ENCODE peak calls at places on chromosomes 16 and 17, in four cellular contexts. One of them, this sample, is unnamed.

GRCh38 chr16:6427621-6428020 is 905.0 kb upstream of the RBFOX1 start:
- DNase-seq in IMR-90: no peak
- DNase-seq in K562: no peak
- DNase-seq in SK-N-SH: no peak
- DNase-seq in this sample: no peak

GRCh38 chr16:26599786-26600107 is 467.0 kb upstream of the C16orf82 start:
- DNase-seq in IMR-90: no peak
- DNase-seq in K562: no peak
- DNase-seq in SK-N-SH: no peak
- DNase-seq in this sample: no peak

GRCh38 chr16:24471616-24472015 is 67.8 kb upstream of the RBBP6 start:
- DNase-seq in IMR-90: no peak
- DNase-seq in K562: no peak
- DNase-seq in SK-N-SH: no peak
- DNase-seq in this sample: no peak

GRCh38 chr16:67185003-67185865 is 1.5 kb upstream of the MATCAP1 start:
- DNase-seq in IMR-90: peak; percentile 91
- DNase-seq in K562: peak; percentile 94
- DNase-seq in SK-N-SH: peak; percentile 73
- DNase-seq in this sample: peak; percentile 73

GRCh38 chr16:29915590-29916247 is 10.3 kb downstream of the KCTD13 start:
- DNase-seq in IMR-90: peak; percentile 70
- DNase-seq in K562: no peak
- DNase-seq in SK-N-SH: no peak
- DNase-seq in this sample: peak; percentile 37

GRCh38 chr16:371729-372521 is 1.6 kb upstream of the MRPL28 start:
- DNase-seq in IMR-90: no peak
- DNase-seq in K562: no peak
- DNase-seq in SK-N-SH: no peak
- DNase-seq in this sample: no peak

GRCh38 chr17:63458478-63458877 is 12.4 kb upstream of the CYB561 start:
- DNase-seq in IMR-90: no peak
- DNase-seq in K562: no peak
- DNase-seq in SK-N-SH: peak; percentile 13
- DNase-seq in this sample: no peak

GRCh38 chr16:17026600-17027242 is 444.0 kb downstream of the XYLT1 start:
- DNase-seq in IMR-90: no peak
- DNase-seq in K562: no peak
- DNase-seq in SK-N-SH: no peak
- DNase-seq in this sample: no peak

GRCh38 chr17:22506231-22506630 is 813.9 kb downstream of the KCNJ18 start:
- DNase-seq in IMR-90: no peak
- DNase-seq in K562: no peak
- DNase-seq in SK-N-SH: no peak
- DNase-seq in this sample: no peak

GRCh38 chr17:57424273-57424672 is 167.9 kb downstream of the MSI2 start:
- DNase-seq in IMR-90: no peak
- DNase-seq in K562: no peak
- DNase-seq in SK-N-SH: no peak
- DNase-seq in this sample: no peak

GRCh38 chr16:57471852-57472664 is 9.6 kb downstream of the POLR2C start:
- DNase-seq in IMR-90: no peak
- DNase-seq in K562: no peak
- DNase-seq in SK-N-SH: peak; percentile 77
- DNase-seq in this sample: peak; percentile 93

GRCh38 chr16:22948603-22949368 is 134.8 kb downstream of the HS3ST2 start:
- DNase-seq in IMR-90: peak; percentile 34
- DNase-seq in K562: peak; percentile 85
- DNase-seq in SK-N-SH: peak; percentile 77
- DNase-seq in this sample: peak; percentile 80

GRCh38 chr17:2972749-2973148 is 90.7 kb downstream of the OR1D5 start:
- DNase-seq in IMR-90: peak; percentile 42
- DNase-seq in K562: no peak
- DNase-seq in SK-N-SH: no peak
- DNase-seq in this sample: peak; percentile 75

GRCh38 chr17:42944211-42944610 is 20.0 kb downstream of the AARSD1 start:
- DNase-seq in IMR-90: peak; percentile 40
- DNase-seq in K562: no peak
- DNase-seq in SK-N-SH: no peak
- DNase-seq in this sample: no peak

GRCh38 chr17:20210614-20211013 is 201.5 kb downstream of the SPECC1 start:
- DNase-seq in IMR-90: no peak
- DNase-seq in K562: no peak
- DNase-seq in SK-N-SH: no peak
- DNase-seq in this sample: no peak

GRCh38 chr17:4708436-4708835 is 2.0 kb upstream of the ARRB2 start:
- DNase-seq in IMR-90: no peak
- DNase-seq in K562: peak; percentile 38
- DNase-seq in SK-N-SH: no peak
- DNase-seq in this sample: peak; percentile 60

GRCh38 chr16:57825298-57826039 is 23.2 kb upstream of the KIFC3 start:
- DNase-seq in IMR-90: no peak
- DNase-seq in K562: no peak
- DNase-seq in SK-N-SH: no peak
- DNase-seq in this sample: no peak

GRCh38 chr16:53224932-53225533 is 170.2 kb downstream of the CHD9 start:
- DNase-seq in IMR-90: peak; percentile 22
- DNase-seq in K562: peak; percentile 81
- DNase-seq in SK-N-SH: no peak
- DNase-seq in this sample: no peak

GRCh38 chr17:43534909-43535308 is 11.2 kb downstream of the ETV4 start:
- DNase-seq in IMR-90: no peak
- DNase-seq in K562: peak; percentile 66
- DNase-seq in SK-N-SH: no peak
- DNase-seq in this sample: no peak

GRCh38 chr17:10754861-10755591 is 25.2 kb upstream of the TMEM220 start:
- DNase-seq in IMR-90: no peak
- DNase-seq in K562: no peak
- DNase-seq in SK-N-SH: no peak
- DNase-seq in this sample: no peak

GRCh38 chr17:65155622-65156021 is 18.5 kb downstream of the RGS9 start:
- DNase-seq in IMR-90: no peak
- DNase-seq in K562: no peak
- DNase-seq in SK-N-SH: no peak
- DNase-seq in this sample: no peak

GRCh38 chr17:37405955-37406634 is 541 bp downstream of the ACACA start:
- DNase-seq in IMR-90: no peak
- DNase-seq in K562: no peak
- DNase-seq in SK-N-SH: no peak
- DNase-seq in this sample: peak; percentile 22

GRCh38 chr16:5309946-5310611 is 212.5 kb upstream of the EEF2KMT start:
- DNase-seq in IMR-90: no peak
- DNase-seq in K562: no peak
- DNase-seq in SK-N-SH: no peak
- DNase-seq in this sample: no peak

GRCh38 chr17:16925461-16926060 is 46.4 kb downstream of the TNFRSF13B start:
- DNase-seq in IMR-90: no peak
- DNase-seq in K562: no peak
- DNase-seq in SK-N-SH: peak; percentile 17
- DNase-seq in this sample: no peak

GRCh38 chr16:61246592-61246991 is 789.6 kb downstream of the CDH8 start:
- DNase-seq in IMR-90: no peak
- DNase-seq in K562: no peak
- DNase-seq in SK-N-SH: no peak
- DNase-seq in this sample: no peak

GRCh38 chr16:86835981-86836380 is 257.6 kb downstream of the FOXL1 start:
- DNase-seq in IMR-90: no peak
- DNase-seq in K562: no peak
- DNase-seq in SK-N-SH: no peak
- DNase-seq in this sample: no peak

GRCh38 chr16:85162478-85163277 is 50.4 kb upstream of the CIBAR2 start:
- DNase-seq in IMR-90: peak; percentile 91
- DNase-seq in K562: no peak
- DNase-seq in SK-N-SH: peak; percentile 79
- DNase-seq in this sample: no peak

GRCh38 chr16:81625544-81626152 is 153.4 kb upstream of the PLCG2 start:
- DNase-seq in IMR-90: peak; percentile 43
- DNase-seq in K562: no peak
- DNase-seq in SK-N-SH: no peak
- DNase-seq in this sample: no peak

GRCh38 chr16:81627729-81628128 is 151.4 kb upstream of the PLCG2 start:
- DNase-seq in IMR-90: no peak
- DNase-seq in K562: no peak
- DNase-seq in SK-N-SH: no peak
- DNase-seq in this sample: no peak

GRCh38 chr16:81624718-81625543 is 154.2 kb upstream of the PLCG2 start:
- DNase-seq in IMR-90: no peak
- DNase-seq in K562: peak; percentile 94
- DNase-seq in SK-N-SH: no peak
- DNase-seq in this sample: no peak

GRCh38 chr16:81627024-81627423 is 152.1 kb upstream of the PLCG2 start:
- DNase-seq in IMR-90: peak; percentile 68
- DNase-seq in K562: no peak
- DNase-seq in SK-N-SH: no peak
- DNase-seq in this sample: no peak

GRCh38 chr16:81626181-81626674 is 152.9 kb upstream of the PLCG2 start:
- DNase-seq in IMR-90: peak; percentile 61
- DNase-seq in K562: no peak
- DNase-seq in SK-N-SH: no peak
- DNase-seq in this sample: no peak
- TF ChIP-seq SMC3 in IMR-90: no peak
- TF ChIP-seq SMC3 in K562: no peak
- TF ChIP-seq SMC3 in SK-N-SH: no peak
- TF ChIP-seq SMC3 in this sample: no peak

GRCh38 chr17:76996741-76997694 is 128.8 kb downstream of the MGAT5B start:
- DNase-seq in IMR-90: no peak
- DNase-seq in K562: no peak
- DNase-seq in SK-N-SH: peak; percentile 10
- DNase-seq in this sample: no peak

GRCh38 chr17:76997981-76998531 is 129.9 kb downstream of the MGAT5B start:
- DNase-seq in IMR-90: no peak
- DNase-seq in K562: no peak
- DNase-seq in SK-N-SH: peak; percentile 12
- DNase-seq in this sample: no peak

GRCh38 chr17:76993636-76994035 is 125.4 kb downstream of the MGAT5B start:
- DNase-seq in IMR-90: no peak
- DNase-seq in K562: no peak
- DNase-seq in SK-N-SH: no peak
- DNase-seq in this sample: no peak

GRCh38 chr17:76994237-76994637 is 126.0 kb downstream of the MGAT5B start:
- DNase-seq in IMR-90: no peak
- DNase-seq in K562: no peak
- DNase-seq in SK-N-SH: no peak
- DNase-seq in this sample: no peak

DNA sequence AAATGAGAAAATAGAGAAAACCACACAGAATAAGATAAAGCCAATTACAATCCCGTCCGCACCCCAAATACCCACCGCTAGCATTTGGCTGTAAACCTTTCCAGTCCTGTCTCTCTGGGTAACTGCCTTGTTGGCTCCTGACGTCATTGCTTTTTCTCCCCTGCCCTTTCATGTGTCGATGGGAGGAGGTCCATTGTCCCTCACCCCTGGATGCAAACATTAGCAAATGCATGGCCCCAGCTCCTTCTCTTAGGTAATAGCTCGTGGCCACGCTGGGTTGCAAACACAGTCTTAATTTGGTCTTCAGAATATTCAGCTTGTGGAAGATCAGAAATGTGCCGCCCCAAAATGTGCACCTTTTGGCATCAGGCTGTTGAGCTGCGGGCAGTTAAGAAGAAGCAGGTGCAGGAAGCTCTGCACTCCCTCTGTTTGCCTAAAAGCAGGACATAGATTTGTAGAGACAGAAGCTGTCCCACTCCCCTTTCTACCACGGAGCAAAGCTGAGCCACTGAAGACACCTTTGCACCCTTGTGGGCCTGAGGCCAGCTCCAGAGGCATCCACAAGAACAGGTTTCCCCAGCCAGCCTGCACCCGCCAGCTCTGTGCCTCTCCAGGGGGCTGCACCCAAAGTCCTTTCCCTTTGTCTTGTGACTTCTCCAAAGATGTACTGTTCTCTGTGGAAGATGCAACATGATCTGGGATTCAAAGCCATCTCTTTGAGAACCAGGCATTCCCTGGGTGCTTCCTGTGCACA is 127.3 kb downstream of the MGAT5B start:
- DNase-seq in IMR-90: no peak
- DNase-seq in K562: no peak
- DNase-seq in SK-N-SH: no peak
- DNase-seq in this sample: no peak
- TF ChIP-seq SMC3 in IMR-90: no peak
- TF ChIP-seq SMC3 in K562: no peak
- TF ChIP-seq SMC3 in SK-N-SH: no peak
- TF ChIP-seq SMC3 in this sample: no peak

GRCh38 chr17:5821813-5822212 is 237.5 kb upstream of the NLRP1 start:
- DNase-seq in IMR-90: no peak
- DNase-seq in K562: no peak
- DNase-seq in SK-N-SH: no peak
- DNase-seq in this sample: no peak

GRCh38 chr17:5819921-5820685 is 235.8 kb upstream of the NLRP1 start:
- DNase-seq in IMR-90: no peak
- DNase-seq in K562: no peak
- DNase-seq in SK-N-SH: no peak
- DNase-seq in this sample: no peak

GRCh38 chr17:5819396-5819795 is 235.1 kb upstream of the NLRP1 start:
- DNase-seq in IMR-90: no peak
- DNase-seq in K562: no peak
- DNase-seq in SK-N-SH: no peak
- DNase-seq in this sample: no peak

GRCh38 chr17:5822281-5823060 is 238.2 kb upstream of the NLRP1 start:
- DNase-seq in IMR-90: no peak
- DNase-seq in K562: no peak
- DNase-seq in SK-N-SH: no peak
- DNase-seq in this sample: no peak

DNA sequence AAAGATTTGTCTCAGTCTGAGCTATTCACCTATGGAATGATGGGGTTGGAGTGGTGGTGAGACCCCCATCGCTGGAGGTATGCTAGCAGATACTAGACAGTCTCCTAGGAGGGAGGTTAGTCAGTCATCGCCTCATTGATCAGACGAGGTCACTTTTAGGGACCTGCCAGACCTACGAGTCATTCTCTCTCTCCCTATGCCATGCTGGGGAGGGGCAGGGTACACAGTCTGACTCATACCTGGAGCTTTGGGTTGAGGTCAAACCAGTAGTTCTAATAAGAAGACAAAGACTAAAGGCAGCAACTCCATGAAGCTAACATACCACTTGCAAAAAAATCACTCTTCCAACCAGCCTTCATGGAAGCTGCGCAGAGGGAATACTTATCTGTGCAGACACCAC is 236.7 kb upstream of the NLRP1 start:
- DNase-seq in IMR-90: peak; percentile 29
- DNase-seq in K562: no peak
- DNase-seq in SK-N-SH: no peak
- DNase-seq in this sample: peak; percentile 48
- TF ChIP-seq SMC3 in IMR-90: no peak
- TF ChIP-seq SMC3 in K562: no peak
- TF ChIP-seq SMC3 in SK-N-SH: no peak
- TF ChIP-seq SMC3 in this sample: no peak

DNA sequence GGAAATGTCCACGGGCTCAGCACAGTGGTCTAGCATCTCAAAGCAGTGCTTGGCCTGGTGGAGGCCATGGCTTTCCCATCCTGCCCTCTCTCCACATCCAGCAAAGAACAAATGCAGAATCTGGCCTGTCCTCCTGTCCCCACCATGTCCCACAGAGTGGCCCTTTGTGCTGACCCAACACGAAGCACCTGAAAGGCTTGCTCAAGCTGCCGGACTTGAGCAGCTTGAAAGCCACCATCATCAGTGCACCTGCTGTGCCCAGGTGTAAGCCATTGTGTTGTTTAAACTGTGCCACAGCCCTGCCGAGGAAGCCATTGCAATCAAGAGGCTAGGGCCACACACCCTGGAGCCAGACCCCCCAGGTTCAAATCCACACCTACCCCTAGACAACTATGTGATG is 115.5 kb downstream of the SOCS1 start:
- DNase-seq in IMR-90: no peak
- DNase-seq in K562: no peak
- DNase-seq in SK-N-SH: no peak
- DNase-seq in this sample: no peak
- TF ChIP-seq SMC3 in IMR-90: no peak
- TF ChIP-seq SMC3 in K562: no peak
- TF ChIP-seq SMC3 in SK-N-SH: no peak
- TF ChIP-seq SMC3 in this sample: no peak

This sample was measured in A549.